ENCODE peak calls at places on chromosomes 2 and 18, in six cellular contexts. F is NCI-H1105, S is dorsolateral prefrontal cortex, K is GDM1, N is midbrain, W is WERI-Rb-1. Y is an unnamed sample.
A peak's percentile ranks its signal among the peaks of the same experiment; 100 is the strongest.

GRCh38 chr2:24461685-24462084 is 29.4 kb upstream of the NCOA1 start:
- DNase-seq in F (no peak), S (no peak), K (peak; percentile 53), N (no peak), W (no peak), Y (no peak)

GRCh38 chr2:58052978-58053377 is 6.4 kb downstream of the VRK2 start:
- DNase-seq in F (no peak), S (no peak), K (no peak), N (no peak), W (no peak), Y (no peak)

GRCh38 chr2:113894156-113894743 is 4.4 kb downstream of the ACTR3 start:
- DNase-seq in F (no peak), S (no peak), K (no peak), N (peak; percentile 10), W (peak; percentile 41), Y (no peak)

GRCh38 chr2:230258483-230258882 is 32.9 kb downstream of the SP140 start:
- DNase-seq in F (no peak), S (no peak), K (no peak), N (no peak), W (no peak), Y (no peak)

GRCh38 chr2:229083606-229084349 is 187.3 kb downstream of the PID1 start:
- DNase-seq in F (peak; percentile 91), S (no peak), K (no peak), N (no peak), W (no peak), Y (no peak)

GRCh38 chr2:3494984-3495666 is 24.2 kb downstream of the ADI1 start:
- DNase-seq in F (no peak), S (no peak), K (no peak), N (no peak), W (no peak), Y (no peak)

GRCh38 chr18:37422116-37422515 is 143.5 kb downstream of the CELF4 start:
- DNase-seq in F (no peak), S (no peak), K (no peak), N (peak; percentile 34), W (no peak), Y (no peak)

GRCh38 chr2:144553379-144553778 is 33.5 kb upstream of the ZEB2 start:
- DNase-seq in F (no peak), S (no peak), K (no peak), N (no peak), W (no peak), Y (no peak)

GRCh38 chr2:127560201-127560928 is 24.9 kb downstream of the MYO7B start:
- DNase-seq in F (no peak), S (peak; percentile 62), K (no peak), N (peak; percentile 72), W (no peak), Y (peak; percentile 4)